ENCODE peak calls at places on chromosomes 11 and 22, in seven cellular contexts. U is choroid plexus epithelial cell; I is heart left ventricle; V is erythroblast; W is epithelial cell of prostate; C is stimulated activated CD4-positive, alpha-beta T cell treated with anti-CD3 and anti-CD28 coated beads, Interleukin-2, amount 100 ng/mL, for 48 hours; A is SJSA1. L is an unnamed sample.

GRCh38 chr22:27226666-27227065 is 569.3 kb downstream of the MIAT start:
- DNase-seq in U (peak), I (no peak), V (no peak), W (no peak), C (no peak), A (peak), L (no peak)

GRCh38 chr11:13283636-13284035 is 6.0 kb downstream of the BMAL1 start:
- DNase-seq in U (peak), I (no peak), V (no peak), W (no peak), C (no peak), A (no peak), L (no peak)

GRCh38 chr11:43567396-43567975 is 113.1 kb upstream of the HSD17B12 start:
- DNase-seq in U (peak), I (no peak), V (peak), W (no peak), C (no peak), A (peak), L (peak)

GRCh38 chr22:40040927-40041326 is 46.2 kb downstream of the FAM83F start:
- DNase-seq in U (peak), I (no peak), V (peak), W (no peak), C (no peak), A (no peak), L (peak)

GRCh38 chr11:61904539-61905048 is 12.8 kb downstream of the RAB3IL1 start:
- DNase-seq in U (no peak), I (no peak), V (no peak), W (no peak), C (no peak), A (no peak), L (peak)

GRCh38 chr22:37206841-37207821 is 5.1 kb downstream of the SSTR3 start:
- DNase-seq in U (no peak), I (no peak), V (no peak), W (no peak), C (no peak), A (no peak), L (no peak)

GRCh38 chr22:49749885-49750510 is 77.7 kb downstream of the BRD1 start:
- DNase-seq in U (no peak), I (no peak), V (no peak), W (no peak), C (no peak), A (no peak), L (peak)

GRCh38 chr11:44268807-44269080 is 41.2 kb downstream of the ALX4 start:
- DNase-seq in U (no peak), I (no peak), V (no peak), W (no peak), C (no peak), A (no peak), L (no peak)

GRCh38 chr22:30637701-30638114 is 2.1 kb downstream of the SLC35E4 start:
- DNase-seq in U (no peak), I (no peak), V (peak), W (no peak), C (no peak), A (no peak), L (no peak)

GRCh38 chr11:44158384-44158783 is 62.9 kb downstream of the EXT2 start:
- DNase-seq in U (no peak), I (no peak), V (no peak), W (no peak), C (no peak), A (no peak), L (no peak)

GRCh38 chr11:108697872-108698473 is 33.1 kb downstream of the DDX10 start:
- DNase-seq in U (peak), I (no peak), V (peak), W (no peak), C (peak), A (peak), L (peak)

L was measured in K562.